ENCODE peak calls at places on chromosome 2, in four cellular contexts. S is glutamatergic neuron, Z is NCI-H1930, K is amniotic stem cell. U is an unnamed sample.

GRCh38 chr2:70596293-70596692 is 42.7 kb upstream of the TGFA start:
- DNase-seq in S (no peak), Z (no peak), K (no peak), U (no peak)

GRCh38 chr2:181955010-181955409 is 30.6 kb upstream of the PPP1R1C start:
- DNase-seq in S (no peak), Z (no peak), K (peak), U (no peak)

GRCh38 chr2:72233211-72233610 is 85.5 kb upstream of the CYP26B1 start:
- DNase-seq in S (no peak), Z (no peak), K (no peak), U (no peak)

GRCh38 chr2:120773186-120773800 is 37.6 kb downstream of the GLI2 start:
- DNase-seq in S (peak), Z (no peak), K (no peak), U (no peak)

GRCh38 chr2:117785740-117786139 is 28.8 kb upstream of the DDX18 start:
- DNase-seq in S (peak), Z (peak), K (peak), U (no peak)

GRCh38 chr2:3625186-3625585 is 30.3 kb downstream of the COLEC11 start:
- DNase-seq in S (no peak), Z (no peak), K (no peak), U (no peak)

GRCh38 chr2:137912358-137912757 is 51.9 kb upstream of the HNMT start:
- DNase-seq in S (no peak), Z (no peak), K (no peak), U (no peak)

GRCh38 chr2:121294881-121295840 is 10.2 kb upstream of the TFCP2L1 start:
- DNase-seq in S (no peak), Z (no peak), K (no peak), U (no peak)

GRCh38 chr2:8531481-8531880 is 150.4 kb upstream of the ID2 start:
- DNase-seq in S (no peak), Z (no peak), K (no peak), U (no peak)

GRCh38 chr2:99850076-99850710 is 292.2 kb downstream of the AFF3 start:
- DNase-seq in S (no peak), Z (no peak), K (no peak), U (no peak)

GRCh38 chr2:205683991-205684390 is 1.7 kb downstream of the NRP2 start:
- DNase-seq in S (no peak), Z (no peak), K (no peak), U (no peak)

GRCh38 chr2:11703700-11704099 is 33.7 kb upstream of the NTSR2 start:
- DNase-seq in S (no peak), Z (no peak), K (no peak), U (no peak)

GRCh38 chr2:109031481-109032228 is 42.6 kb upstream of the EDAR start:
- DNase-seq in S (peak), Z (peak), K (no peak), U (no peak)

GRCh38 chr2:172927381-172928357 is 148.0 kb upstream of the MAP3K20 start:
- DNase-seq in S (no peak), Z (no peak), K (no peak), U (peak)

GRCh38 chr2:158761626-158762025 is 33.5 kb upstream of the DAPL1 start:
- DNase-seq in S (no peak), Z (no peak), K (no peak), U (no peak)

GRCh38 chr2:172464340-172465129 is 37.1 kb downstream of the ITGA6 start:
- DNase-seq in S (no peak), Z (no peak), K (no peak), U (no peak)

GRCh38 chr2:163401481-163401880 is 334.3 kb downstream of the FIGN start:
- DNase-seq in S (no peak), Z (no peak), K (no peak), U (peak)

GRCh38 chr2:43193996-43194869 is 32.2 kb downstream of the ZFP36L2 start:
- DNase-seq in S (no peak), Z (no peak), K (no peak), U (no peak)

GRCh38 chr2:152370783-152371182 is 35.8 kb downstream of the FMNL2 start:
- DNase-seq in S (no peak), Z (no peak), K (no peak), U (no peak)

GRCh38 chr2:148948865-148949264 is 73.8 kb downstream of the KIF5C start:
- DNase-seq in S (no peak), Z (no peak), K (no peak), U (no peak)

GRCh38 chr2:168679741-168680140 is 122.7 kb upstream of the NOSTRIN start:
- DNase-seq in S (no peak), Z (no peak), K (no peak), U (no peak)

GRCh38 chr2:191030521-191031154 is 16.7 kb upstream of the STAT1 start:
- DNase-seq in S (no peak), Z (peak), K (no peak), U (no peak)

U was measured in smooth muscle cell of the brain vasculature.